ENCODE peak calls at places on chromosomes 2 and 18, in five cellular contexts. M is epithelial cell of esophagus; G is GM06990; T is CD8-positive, alpha-beta T cell; X is aorta. A is an unnamed sample.

GRCh38 chr2:43075054-43075593 is 151.3 kb downstream of the ZFP36L2 start:
- DNase-seq in X (peak), G (no peak), T (no peak), M (peak), A (peak)

GRCh38 chr2:217054791-217055190 is 194.9 kb upstream of the TNP1 start:
- DNase-seq in X (no peak), T (no peak), M (no peak), G (no peak), A (peak)

GRCh38 chr18:50654211-50654610 is 94.3 kb downstream of the MAPK4 start:
- DNase-seq in G (no peak), T (no peak), X (no peak), M (no peak), A (no peak)

GRCh38 chr18:47175283-47175894 is 775 bp downstream of the IER3IP1 start:
- DNase-seq in T (no peak), X (no peak), G (no peak), M (no peak), A (no peak)

GRCh38 chr2:174522553-174522952 is 35.7 kb upstream of the GPR155 start:
- DNase-seq in M (no peak), G (no peak), X (no peak), T (no peak), A (no peak)

GRCh38 chr2:218815649-218816048 is 16.0 kb downstream of the PRKAG3 start:
- DNase-seq in M (no peak), X (no peak), G (no peak), T (no peak), A (no peak)

GRCh38 chr18:61435064-61435652 is 101.9 kb downstream of the CDH20 start:
- DNase-seq in X (no peak), M (peak), T (no peak), G (no peak), A (peak)

GRCh38 chr2:218367415-218368149 is 10.9 kb downstream of the CATIP start:
- DNase-seq in M (peak), G (peak), X (peak), T (peak), A (peak)

GRCh38 chr2:132515010-132515409 is 98.4 kb downstream of the GPR39 start:
- DNase-seq in T (no peak), G (no peak), M (no peak), X (no peak), A (no peak)

GRCh38 chr2:65281626-65282351 is 54.2 kb downstream of the ACTR2 start:
- DNase-seq in M (no peak), X (no peak), T (no peak), G (no peak), A (no peak)

GRCh38 chr2:135629520-135629919 is 98.2 kb downstream of the R3HDM1 start:
- DNase-seq in G (no peak), M (no peak), T (no peak), X (no peak), A (no peak)

GRCh38 chr18:44541781-44542180 is 138.9 kb upstream of the SETBP1 start:
- DNase-seq in X (no peak), G (no peak), T (no peak), M (peak), A (no peak)

GRCh38 chr2:23698733-23699391 is 228.1 kb downstream of the ATAD2B start:
- DNase-seq in M (no peak), X (no peak), G (no peak), T (no peak), A (peak)

GRCh38 chr2:231642631-231643493 is 50.2 kb downstream of the TEX44 start:
- DNase-seq in T (no peak), X (peak), M (peak), G (peak), A (peak)

GRCh38 chr2:26008851-26009566 is 24.9 kb upstream of the RAB10 start:
- DNase-seq in M (peak), G (no peak), X (no peak), T (no peak), A (peak)

GRCh38 chr2:85504434-85505261 is 34.3 kb upstream of the MAT2A start:
- DNase-seq in T (no peak), M (peak), G (no peak), X (no peak), A (peak)

GRCh38 chr18:51654441-51655326 is 457.2 kb upstream of the MEX3C start:
- DNase-seq in G (peak), M (no peak), T (no peak), X (no peak), A (no peak)

GRCh38 chr2:131641414-131642206 is 113.9 kb downstream of the CCDC74A start:
- DNase-seq in T (no peak), G (no peak), M (no peak), X (no peak), A (peak)

GRCh38 chr2:16148632-16149348 is 208.4 kb downstream of the MYCN start:
- DNase-seq in T (no peak), X (no peak), M (no peak), G (no peak), A (no peak)

GRCh38 chr2:237707859-237708398 is 80.5 kb downstream of the LRRFIP1 start:
- DNase-seq in T (no peak), G (no peak), X (no peak), M (no peak), A (no peak)

GRCh38 chr2:120590841-120591240 is 144.8 kb upstream of the GLI2 start:
- DNase-seq in M (no peak), G (no peak), X (no peak), T (no peak), A (no peak)

GRCh38 chr2:124027182-124027581 is 2.1 kb downstream of the CNTNAP5 start:
- DNase-seq in X (no peak), M (peak), T (no peak), G (no peak), A (peak)

GRCh38 chr2:124025349-124025720 is 248 bp downstream of the CNTNAP5 start:
- DNase-seq in X (no peak), T (no peak), M (no peak), G (no peak), A (no peak)

GRCh38 chr2:124024491-124025348 is at the start of gene CNTNAP5:
- DNase-seq in X (peak), M (peak), G (peak), T (no peak), A (peak)

DNA sequence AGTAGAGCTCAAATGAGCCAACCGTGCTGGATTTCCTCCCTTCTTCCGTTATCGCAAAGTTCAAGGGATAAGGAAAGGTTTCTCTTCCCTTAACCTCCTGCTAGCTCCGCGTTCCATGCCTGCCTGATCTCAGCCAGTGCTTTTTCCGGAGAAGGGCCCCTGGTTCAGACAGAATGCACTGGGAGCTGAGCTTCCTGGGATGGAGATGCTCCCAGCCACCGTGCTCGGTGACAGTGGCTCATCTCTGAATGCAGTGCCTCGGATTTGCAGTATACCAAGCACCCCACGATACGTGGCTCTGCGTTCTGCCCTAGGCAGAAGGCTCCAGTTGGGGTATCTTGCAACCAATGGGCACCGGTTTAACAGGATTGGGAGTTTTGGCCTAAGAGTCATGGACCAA is 809 bp downstream of the CNTNAP5 start:
- DNase-seq in X (no peak), T (no peak), M (no peak), G (no peak), A (no peak)
- H3K4me3 ChIP-seq in X (no peak), T (no peak), M (no peak), G (no peak), A (no peak)

GRCh38 chr2:75564713-75565369 is 4.1 kb upstream of the EVA1A start:
- DNase-seq in G (no peak), T (no peak), X (no peak), M (no peak), A (no peak)

GRCh38 chr2:75568174-75568573 is 7.4 kb upstream of the EVA1A start:
- DNase-seq in M (no peak), X (no peak), G (no peak), T (no peak), A (no peak)

GRCh38 chr2:75564026-75564688 is 3.4 kb upstream of the EVA1A start:
- DNase-seq in M (no peak), X (no peak), G (no peak), T (no peak), A (no peak)

GRCh38 chr2:75563591-75563990 is 2.9 kb upstream of the EVA1A start:
- DNase-seq in T (no peak), G (no peak), X (no peak), M (no peak), A (no peak)

GRCh38 chr2:75565523-75566449 is 5.0 kb upstream of the EVA1A start:
- DNase-seq in X (no peak), G (no peak), M (peak), T (no peak), A (no peak)
- H3K4me3 ChIP-seq in X (no peak), G (no peak), M (no peak), T (no peak), A (no peak)

DNA sequence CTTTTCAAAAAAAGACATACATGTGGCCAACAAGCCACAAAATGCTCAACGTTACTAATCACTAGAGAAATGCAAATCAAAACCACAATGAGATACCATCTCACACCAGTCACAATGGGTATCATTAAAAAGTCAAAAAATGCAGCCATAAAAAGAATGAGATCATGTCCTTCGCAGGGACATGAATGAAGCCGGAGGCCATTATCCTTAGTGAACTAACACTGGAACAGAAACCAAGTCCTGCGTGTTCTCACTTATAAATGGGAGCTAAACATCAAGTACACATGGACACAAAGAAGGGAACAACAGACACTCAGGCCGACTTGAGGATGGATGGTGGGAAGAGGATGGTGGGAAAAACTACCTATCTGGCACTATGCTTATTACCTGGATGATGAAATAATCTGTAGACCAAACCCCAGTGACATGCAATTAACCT is 17.8 kb upstream of the ATL2 start:
- DNase-seq in X (no peak), T (no peak), G (no peak), M (peak), A (peak)
- H3K4me3 ChIP-seq in X (no peak), T (no peak), G (no peak), M (no peak), A (no peak)

GRCh38 chr2:168210898-168211570 is 36.4 kb downstream of the STK39 start:
- DNase-seq in X (no peak), M (peak), T (no peak), G (no peak), A (peak)

GRCh38 chr2:168212167-168212566 is 35.2 kb downstream of the STK39 start:
- DNase-seq in X (no peak), T (no peak), M (no peak), G (no peak), A (no peak)

GRCh38 chr2:168208652-168209051 is 38.7 kb downstream of the STK39 start:
- DNase-seq in T (no peak), G (no peak), M (peak), X (no peak), A (peak)

GRCh38 chr2:168211664-168212163 is 35.7 kb downstream of the STK39 start:
- DNase-seq in X (no peak), M (no peak), G (no peak), T (no peak), A (no peak)

DNA sequence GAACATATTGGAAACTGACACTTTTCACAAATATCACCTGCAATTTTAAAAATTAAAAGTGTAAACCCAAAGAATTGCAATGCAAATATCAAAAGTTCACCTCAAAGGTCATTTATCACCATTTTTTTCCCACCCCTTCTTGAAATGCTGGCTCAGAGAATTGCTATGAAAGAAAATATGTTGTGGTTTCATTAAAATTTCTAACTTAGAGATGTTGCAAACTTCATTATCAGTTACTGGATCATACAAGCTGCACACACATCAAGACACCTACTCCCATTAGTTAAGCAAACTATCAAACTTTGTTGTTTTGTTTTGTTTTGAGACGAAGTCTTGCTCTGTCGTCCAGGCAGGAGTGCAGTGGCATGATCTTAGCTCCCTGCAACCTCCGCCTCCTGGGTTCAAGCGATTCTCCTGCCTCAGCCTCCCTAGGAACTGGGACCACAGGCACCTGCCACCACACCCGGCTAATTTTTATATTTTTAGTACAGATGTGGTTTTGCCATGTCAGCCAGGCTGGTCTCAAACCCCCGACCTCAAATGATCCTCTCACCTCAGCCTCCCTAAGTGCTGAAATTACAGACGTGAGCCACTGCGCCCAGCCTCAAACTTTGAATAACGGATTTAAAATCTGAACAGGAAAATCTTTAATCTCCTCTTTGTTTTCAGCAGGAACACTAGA is 37.0 kb downstream of the STK39 start:
- DNase-seq in M (no peak), T (no peak), G (no peak), X (no peak), A (no peak)
- H3K4me3 ChIP-seq in M (no peak), T (no peak), G (no peak), X (no peak), A (no peak)

GRCh38 chr2:129404000-129404700 is 575.3 kb upstream of the RAB6C start:
- DNase-seq in T (no peak), G (no peak), X (no peak), M (no peak), A (no peak)
- H3K4me3 ChIP-seq in T (no peak), G (no peak), X (no peak), M (no peak), A (no peak)

GRCh38 chr18:38329145-38329544 is 763.5 kb upstream of the CELF4 start:
- DNase-seq in M (no peak), T (no peak), X (no peak), G (no peak), A (no peak)

GRCh38 chr18:38330573-38330972 is 765.0 kb upstream of the CELF4 start:
- DNase-seq in X (no peak), M (no peak), G (no peak), T (no peak), A (no peak)
- H3K4me3 ChIP-seq in X (no peak), M (no peak), G (no peak), T (no peak), A (no peak)

GRCh38 chr2:112646791-112647720 is 1.3 kb downstream of the SLC20A1 start:
- DNase-seq in X (no peak), M (no peak), T (no peak), G (no peak), A (no peak)

GRCh38 chr2:112644933-112645395 is 775 bp upstream of the SLC20A1 start:
- DNase-seq in M (no peak), G (no peak), X (no peak), T (peak), A (no peak)

GRCh38 chr2:112646102-112646719 is 472 bp downstream of the SLC20A1 start:
- DNase-seq in M (no peak), T (no peak), G (no peak), X (peak), A (no peak)

GRCh38 chr2:112645396-112646101 is at the start of gene SLC20A1:
- DNase-seq in G (peak), M (peak), X (peak), T (peak), A (peak)

DNA sequence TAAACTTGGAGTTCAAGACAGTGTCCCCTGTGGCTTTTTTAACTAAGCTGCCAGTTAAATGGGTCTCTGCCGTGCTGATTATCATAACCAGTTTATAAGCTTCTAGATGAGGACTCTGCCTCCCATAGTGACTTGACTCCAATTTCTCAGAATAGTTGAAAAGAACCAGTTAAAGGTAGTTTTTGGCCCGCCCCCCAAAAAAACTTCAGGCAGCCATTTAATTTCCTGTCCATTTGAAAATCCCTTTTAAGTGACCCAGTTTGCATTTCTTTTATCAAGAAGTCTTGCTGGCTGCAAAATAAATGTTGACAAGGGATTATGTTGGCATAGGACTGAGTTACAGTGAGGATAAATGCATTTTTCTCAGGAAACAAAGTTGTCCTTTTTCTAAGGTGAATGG is 2.3 kb downstream of the SLC20A1 start:
- DNase-seq in M (no peak), X (no peak), T (no peak), G (no peak), A (no peak)
- H3K4me3 ChIP-seq in M (no peak), X (no peak), T (no peak), G (peak), A (peak)

A was measured in brain microvascular endothelial cell.